ENCODE peak calls at places on chromosome 14, in eight cellular contexts. D, M, R, J, H, I, N and C are unnamed samples.

GRCh38 chr14:65787461-65787860 is 374.9 kb downstream of the FUT8 start:
- DNase-seq in R (no peak), H (no peak), N (no peak), I (no peak), D (no peak), M (no peak), J (no peak), C (no peak)

GRCh38 chr14:59282366-59282765 is 93.9 kb downstream of the DAAM1 start:
- DNase-seq in I (no peak), H (peak), M (no peak), N (no peak), J (no peak), D (no peak), R (no peak), C (no peak)

GRCh38 chr14:96246535-96246839 is 9.5 kb upstream of the BDKRB1 start:
- DNase-seq in M (no peak), N (peak), R (no peak), D (peak), H (peak), J (no peak), I (peak), C (peak)

GRCh38 chr14:34175574-34175973 is 224.7 kb upstream of the EGLN3 start:
- DNase-seq in D (no peak), J (no peak), I (no peak), M (no peak), N (no peak), R (no peak), H (no peak), C (no peak)

GRCh38 chr14:69675246-69675583 is 63.8 kb downstream of the SUSD6 start:
- DNase-seq in M (no peak), D (no peak), N (no peak), J (no peak), I (no peak), H (no peak), R (no peak), C (no peak)

GRCh38 chr14:81927069-81927468 is 393.4 kb upstream of the SEL1L start:
- DNase-seq in D (no peak), J (no peak), N (no peak), I (no peak), R (no peak), H (no peak), M (no peak), C (no peak)

GRCh38 chr14:71139058-71139946 is 232.0 kb downstream of the PCNX1 start:
- DNase-seq in R (peak), D (peak), N (no peak), M (peak), H (no peak), J (peak), I (no peak), C (no peak)

GRCh38 chr14:61891251-61891650 is 129.0 kb downstream of the SNAPC1 start:
- DNase-seq in M (no peak), R (no peak), N (no peak), D (no peak), J (no peak), H (peak), I (no peak), C (no peak)

GRCh38 chr14:28542040-28542439 is 224.5 kb upstream of the FOXG1 start:
- DNase-seq in R (no peak), I (no peak), H (peak), J (no peak), N (no peak), M (no peak), D (no peak), C (no peak)

GRCh38 chr14:64920465-64920864 is 6.2 kb downstream of the CHURC1 start:
- DNase-seq in R (no peak), H (no peak), N (no peak), J (no peak), I (no peak), D (no peak), M (no peak), C (no peak)

GRCh38 chr14:90700928-90701776 is 115.1 kb downstream of the TTC7B start:
- DNase-seq in D (no peak), M (no peak), H (no peak), I (no peak), N (no peak), R (no peak), J (no peak), C (no peak)

GRCh38 chr14:75244121-75244520 is 34.5 kb upstream of the FOS start:
- DNase-seq in M (no peak), D (no peak), H (no peak), I (no peak), J (no peak), N (no peak), R (no peak), C (no peak)

GRCh38 chr14:106318700-106319099 is 792.3 kb downstream of the TMEM121 start:
- DNase-seq in M (peak), R (no peak), H (no peak), N (no peak), J (no peak), D (no peak), I (no peak), C (no peak)
- TF ChIP-seq CTCF in M (peak), R (no peak), H (no peak), N (no peak), J (no peak), D (no peak), I (no peak), C (no peak)

DNA sequence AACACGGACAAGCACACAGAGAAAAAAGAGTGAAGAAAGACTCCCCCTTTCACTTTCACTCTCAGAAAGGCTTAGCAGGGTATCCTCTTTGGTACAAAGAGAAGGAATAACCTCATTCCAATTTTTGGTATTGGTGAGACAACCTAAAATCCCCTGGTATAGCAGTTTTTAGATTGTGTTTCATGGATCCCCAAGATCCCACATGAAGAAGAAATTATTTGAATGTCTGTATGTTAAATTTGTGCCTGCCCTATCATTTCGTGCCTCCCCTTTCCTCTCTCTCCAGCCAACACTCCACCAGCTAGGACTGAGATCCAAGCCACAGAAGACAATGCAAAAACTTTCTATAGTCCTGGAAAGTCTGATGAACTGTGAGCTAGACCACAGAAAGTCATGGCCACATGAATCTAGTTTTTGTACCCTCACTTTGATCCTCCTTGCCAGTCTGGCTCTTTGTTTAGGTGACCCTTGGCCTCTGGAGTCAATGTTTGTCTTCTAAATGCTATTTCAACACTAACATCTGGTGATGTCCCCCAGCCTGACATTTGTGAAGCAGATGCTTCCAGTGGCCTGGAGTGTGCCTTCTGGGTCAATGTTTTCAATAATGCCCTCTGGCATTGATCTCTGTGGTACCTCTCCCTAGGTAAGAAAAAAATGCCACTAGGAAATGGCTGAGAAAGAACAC is 181.9 kb upstream of the BMP4 start:
- DNase-seq in H (no peak), J (no peak), I (no peak), M (no peak), R (no peak), D (no peak), N (no peak), C (no peak)
- TF ChIP-seq CTCF in H (no peak), J (no peak), I (no peak), M (no peak), R (no peak), D (no peak), N (no peak), C (no peak)

GRCh38 chr14:104384776-104385071 is 194.8 kb upstream of the C14orf180 start:
- DNase-seq in H (no peak), I (no peak), N (no peak), R (no peak), J (no peak), M (no peak), D (no peak), C (no peak)

GRCh38 chr14:104387385-104388010 is 192.1 kb upstream of the C14orf180 start:
- DNase-seq in M (no peak), R (peak), D (peak), H (no peak), J (peak), N (peak), I (no peak), C (no peak)

GRCh38 chr14:104387000-104387384 is 192.6 kb upstream of the C14orf180 start:
- DNase-seq in H (no peak), D (peak), J (peak), R (peak), N (peak), I (no peak), M (no peak), C (no peak)

GRCh38 chr14:104385189-104386135 is 194.1 kb upstream of the C14orf180 start:
- DNase-seq in M (no peak), H (no peak), J (peak), N (peak), R (peak), D (no peak), I (no peak), C (no peak)

DNA sequence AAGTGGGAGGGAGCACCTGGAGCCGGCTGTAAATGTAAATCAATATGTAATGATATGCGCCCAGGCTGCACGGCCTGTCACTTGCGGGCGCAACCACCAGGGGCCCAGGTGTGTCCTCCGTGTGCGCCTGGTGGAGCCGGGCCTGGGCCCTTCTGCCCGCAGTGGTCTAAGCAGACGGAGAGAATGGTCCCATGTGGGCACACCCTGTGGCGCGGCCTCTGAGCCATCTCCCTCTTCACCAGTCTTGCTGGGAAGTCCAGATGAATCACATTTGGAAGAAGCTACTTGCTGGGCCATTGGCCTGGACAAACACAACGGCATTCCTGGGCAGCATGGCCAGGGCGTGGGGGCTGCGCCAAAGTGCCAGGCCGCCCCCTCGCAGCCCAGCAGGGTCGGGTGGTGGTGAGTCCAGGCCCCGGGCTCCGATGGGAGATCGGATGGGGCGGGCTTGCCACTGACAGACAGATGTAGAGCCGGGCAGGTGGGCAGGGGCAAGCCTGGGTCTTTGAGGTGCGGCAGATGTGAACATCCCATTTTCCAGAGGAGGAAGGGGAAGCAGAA is 193.2 kb upstream of the C14orf180 start:
- DNase-seq in J (peak), D (peak), N (no peak), R (peak), M (no peak), I (no peak), H (no peak), C (no peak)
- TF ChIP-seq CTCF in J (peak), D (no peak), N (no peak), R (peak), M (no peak), I (no peak), H (no peak), C (no peak)

DNA sequence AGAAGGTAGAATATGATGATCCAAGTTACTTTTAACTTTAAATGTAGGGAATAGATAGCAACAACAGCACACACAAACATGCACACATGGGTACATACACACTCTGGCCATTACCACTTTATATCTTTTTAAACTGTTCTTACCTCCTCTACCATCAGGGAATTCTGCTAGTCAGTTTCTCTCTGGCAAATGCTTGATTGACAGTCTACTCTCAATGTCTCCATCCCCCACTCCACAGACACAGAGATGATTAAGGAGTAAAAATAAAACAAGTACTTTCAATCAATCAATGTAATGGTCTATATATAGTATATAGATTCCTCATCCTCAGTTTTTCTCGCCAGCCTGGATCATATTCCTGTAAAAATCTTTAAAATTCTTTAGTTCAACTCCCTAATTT is 16.1 kb upstream of the STRN3 start:
- DNase-seq in H (no peak), N (no peak), M (no peak), I (no peak), J (no peak), D (no peak), R (no peak), C (no peak)
- TF ChIP-seq CTCF in H (no peak), N (no peak), M (no peak), I (no peak), J (no peak), D (no peak), R (no peak), C (no peak)

GRCh38 chr14:21234112-21234511 is 35.1 kb downstream of the HNRNPC start:
- DNase-seq in N (no peak), R (no peak), D (no peak), M (no peak), H (no peak), I (no peak), J (no peak), C (no peak)

GRCh38 chr14:21231020-21231652 is 38.1 kb downstream of the HNRNPC start:
- DNase-seq in H (no peak), M (no peak), R (no peak), N (no peak), I (no peak), D (no peak), J (no peak), C (no peak)

GRCh38 chr14:21229821-21230220 is 39.4 kb downstream of the HNRNPC start:
- DNase-seq in D (no peak), I (no peak), N (no peak), J (no peak), M (no peak), H (no peak), R (no peak), C (no peak)

GRCh38 chr14:21236948-21237797 is 32.1 kb downstream of the HNRNPC start:
- DNase-seq in M (no peak), D (no peak), J (no peak), R (no peak), I (no peak), N (no peak), H (no peak), C (no peak)

DNA sequence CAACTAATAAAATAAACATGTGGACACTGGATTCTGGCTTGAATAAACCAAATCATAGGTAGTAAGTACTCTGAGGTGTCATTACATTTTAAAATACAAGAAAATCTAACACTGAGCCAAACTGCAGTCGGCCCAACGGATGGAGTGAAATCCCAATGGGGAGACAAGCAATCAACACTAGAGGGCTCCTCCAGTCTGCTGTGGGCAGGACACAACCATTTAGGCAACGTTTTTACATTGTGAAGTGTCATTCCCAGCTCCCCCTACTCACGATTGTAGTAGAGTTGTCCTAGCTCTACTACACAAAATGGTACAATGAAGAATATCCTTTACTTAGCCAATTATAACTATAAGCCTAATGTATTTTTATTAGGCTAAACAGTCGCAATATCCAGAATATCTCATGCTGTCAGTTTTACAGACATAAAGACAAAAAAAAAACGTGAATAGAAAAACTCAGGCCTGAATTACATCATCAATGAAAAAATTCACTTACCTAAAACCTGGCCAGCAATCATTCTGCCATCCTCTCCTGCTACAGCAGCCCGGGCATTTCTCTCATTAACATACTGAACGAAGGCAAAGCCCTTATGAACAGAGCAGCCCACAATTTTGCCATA is 35.7 kb downstream of the HNRNPC start:
- DNase-seq in R (no peak), I (no peak), N (no peak), H (no peak), D (no peak), J (no peak), M (no peak), C (no peak)
- TF ChIP-seq CTCF in R (peak), I (peak), N (no peak), H (peak), D (peak), J (peak), M (no peak), C (peak)

GRCh38 chr14:32913725-32914124 is 25.0 kb upstream of the NPAS3 start:
- DNase-seq in D (no peak), R (no peak), H (peak), M (no peak), J (no peak), I (no peak), N (no peak), C (no peak)
- TF ChIP-seq CTCF in D (no peak), R (peak), H (peak), M (no peak), J (no peak), I (peak), N (no peak), C (no peak)

GRCh38 chr14:101349108-101349507 is 212.2 kb upstream of the DIO3 start:
- DNase-seq in D (no peak), R (peak), I (no peak), H (no peak), N (no peak), M (no peak), J (no peak), C (no peak)
- TF ChIP-seq CTCF in D (no peak), R (no peak), I (no peak), H (no peak), N (no peak), M (no peak), J (no peak), C (no peak)

GRCh38 chr14:102929349-102930137 is 7.1 kb downstream of the AMN start:
- DNase-seq in J (no peak), H (no peak), D (no peak), I (no peak), N (no peak), M (peak), R (peak), C (no peak)

GRCh38 chr14:102931580-102932285 is 9.3 kb downstream of the AMN start:
- DNase-seq in R (no peak), H (no peak), D (no peak), J (no peak), I (no peak), M (no peak), N (no peak), C (no peak)

GRCh38 chr14:102930753-102931579 is 8.5 kb downstream of the AMN start:
- DNase-seq in J (peak), R (peak), I (no peak), M (no peak), D (no peak), N (no peak), H (peak), C (no peak)

GRCh38 chr14:102928412-102929348 is 6.2 kb downstream of the AMN start:
- DNase-seq in M (peak), R (peak), D (no peak), I (no peak), N (peak), J (peak), H (peak), C (no peak)

DNA sequence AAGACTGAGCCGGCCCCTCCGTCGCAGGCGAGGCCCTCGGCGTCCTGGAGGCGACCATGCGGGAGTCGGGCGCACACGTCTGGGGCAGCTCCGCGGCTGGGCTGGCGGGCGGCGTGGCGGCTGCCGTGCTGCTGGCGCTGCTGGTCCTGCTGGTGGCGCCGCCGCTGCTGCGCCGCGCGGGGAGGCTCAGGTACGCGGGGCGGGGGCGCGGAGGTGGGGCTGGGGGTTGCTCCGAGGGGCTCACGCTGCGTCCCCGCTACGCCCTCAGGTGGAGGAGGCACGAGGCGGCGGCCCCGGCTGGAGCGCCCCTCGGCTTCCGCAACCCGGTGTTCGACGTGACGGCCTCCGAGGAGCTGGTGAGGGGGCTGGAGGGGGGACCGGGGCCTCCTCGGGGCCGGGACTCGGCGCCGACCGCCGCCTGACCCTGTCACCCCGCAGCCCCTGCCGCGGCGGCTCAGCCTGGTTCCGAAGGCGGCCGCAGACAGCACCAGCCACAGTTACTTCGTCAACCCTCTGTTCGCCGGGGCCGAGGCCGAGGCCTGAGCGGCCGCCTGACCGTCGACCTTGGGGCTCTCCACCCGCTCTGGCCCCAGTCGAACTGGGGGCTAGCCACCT is 7.8 kb downstream of the AMN start:
- DNase-seq in H (no peak), I (no peak), D (no peak), M (no peak), J (peak), N (no peak), R (peak), C (no peak)
- TF ChIP-seq CTCF in H (no peak), I (no peak), D (no peak), M (no peak), J (peak), N (no peak), R (peak), C (no peak)